ENCODE peak calls at places on chromosomes 12 and 14, in four cellular contexts. One of them, this sample, is unnamed.

GRCh38 chr14:34426313-34427295 is 35.4 kb downstream of the SPTSSA start:
- DNase-seq in sigmoid colon: no peak
- DNase-seq in ovary: no peak
- DNase-seq in CD8-positive, alpha-beta T cell: no peak
- DNase-seq in this sample: no peak

GRCh38 chr12:47576256-47576655 is 129.6 kb downstream of the RPAP3 start:
- DNase-seq in sigmoid colon: no peak
- DNase-seq in ovary: no peak
- DNase-seq in CD8-positive, alpha-beta T cell: no peak
- DNase-seq in this sample: no peak

GRCh38 chr12:48001426-48002178 is 2.7 kb downstream of the COL2A1 start:
- DNase-seq in sigmoid colon: no peak
- DNase-seq in ovary: no peak
- DNase-seq in CD8-positive, alpha-beta T cell: no peak
- DNase-seq in this sample: peak

GRCh38 chr12:131135786-131136538 is 182.3 kb downstream of the ADGRD1 start:
- DNase-seq in sigmoid colon: peak
- DNase-seq in ovary: peak
- DNase-seq in CD8-positive, alpha-beta T cell: peak
- DNase-seq in this sample: no peak

GRCh38 chr14:49640540-49641417 is 5.7 kb upstream of the DNAAF2 start:
- DNase-seq in sigmoid colon: no peak
- DNase-seq in ovary: no peak
- DNase-seq in CD8-positive, alpha-beta T cell: no peak
- DNase-seq in this sample: no peak

GRCh38 chr14:105748204-105748578 is 221.8 kb downstream of the TMEM121 start:
- DNase-seq in sigmoid colon: no peak
- DNase-seq in ovary: no peak
- DNase-seq in CD8-positive, alpha-beta T cell: no peak
- DNase-seq in this sample: no peak

GRCh38 chr14:50941151-50941550 is 3.1 kb downstream of the PYGL start:
- DNase-seq in sigmoid colon: no peak
- DNase-seq in ovary: no peak
- DNase-seq in CD8-positive, alpha-beta T cell: no peak
- DNase-seq in this sample: no peak

GRCh38 chr12:20390846-20391245 is 22.5 kb downstream of the PDE3A start:
- DNase-seq in sigmoid colon: no peak
- DNase-seq in ovary: no peak
- DNase-seq in CD8-positive, alpha-beta T cell: no peak
- DNase-seq in this sample: no peak

GRCh38 chr12:39619660-39620433 is at the start of gene ABCD2:
- DNase-seq in sigmoid colon: peak
- DNase-seq in ovary: peak
- DNase-seq in CD8-positive, alpha-beta T cell: peak
- DNase-seq in this sample: peak

GRCh38 chr12:43957732-43958131 is 121.9 kb downstream of the TMEM117 start:
- DNase-seq in sigmoid colon: no peak
- DNase-seq in ovary: no peak
- DNase-seq in CD8-positive, alpha-beta T cell: no peak
- DNase-seq in this sample: peak

GRCh38 chr14:104149278-104149595 is 10.8 kb downstream of the KIF26A start:
- DNase-seq in sigmoid colon: no peak
- DNase-seq in ovary: no peak
- DNase-seq in CD8-positive, alpha-beta T cell: no peak
- DNase-seq in this sample: no peak

GRCh38 chr14:104151028-104151385 is 12.6 kb downstream of the KIF26A start:
- DNase-seq in sigmoid colon: no peak
- DNase-seq in ovary: no peak
- DNase-seq in CD8-positive, alpha-beta T cell: no peak
- DNase-seq in this sample: no peak

GRCh38 chr14:104151546-104152245 is 13.3 kb downstream of the KIF26A start:
- DNase-seq in sigmoid colon: no peak
- DNase-seq in ovary: no peak
- DNase-seq in CD8-positive, alpha-beta T cell: no peak
- DNase-seq in this sample: no peak

GRCh38 chr14:104149617-104150141 is 11.3 kb downstream of the KIF26A start:
- DNase-seq in sigmoid colon: peak
- DNase-seq in ovary: no peak
- DNase-seq in CD8-positive, alpha-beta T cell: no peak
- DNase-seq in this sample: peak

GRCh38 chr14:104150201-104151027 is 12.0 kb downstream of the KIF26A start:
- DNase-seq in sigmoid colon: no peak
- DNase-seq in ovary: peak
- DNase-seq in CD8-positive, alpha-beta T cell: no peak
- DNase-seq in this sample: peak
- TF ChIP-seq CTCF in sigmoid colon: no peak
- TF ChIP-seq CTCF in ovary: no peak
- TF ChIP-seq CTCF in CD8-positive, alpha-beta T cell: no peak
- TF ChIP-seq CTCF in this sample: peak

GRCh38 chr12:96235497-96235826 is 41.3 kb downstream of the ELK3 start:
- DNase-seq in sigmoid colon: peak
- DNase-seq in ovary: no peak
- DNase-seq in CD8-positive, alpha-beta T cell: no peak
- DNase-seq in this sample: no peak

GRCh38 chr12:96233941-96234461 is 39.8 kb downstream of the ELK3 start:
- DNase-seq in sigmoid colon: peak
- DNase-seq in ovary: peak
- DNase-seq in CD8-positive, alpha-beta T cell: no peak
- DNase-seq in this sample: no peak

GRCh38 chr12:96233168-96233567 is 39.0 kb downstream of the ELK3 start:
- DNase-seq in sigmoid colon: peak
- DNase-seq in ovary: peak
- DNase-seq in CD8-positive, alpha-beta T cell: no peak
- DNase-seq in this sample: no peak

GRCh38 chr12:96236221-96236822 is 42.1 kb downstream of the ELK3 start:
- DNase-seq in sigmoid colon: peak
- DNase-seq in ovary: no peak
- DNase-seq in CD8-positive, alpha-beta T cell: no peak
- DNase-seq in this sample: no peak

DNA sequence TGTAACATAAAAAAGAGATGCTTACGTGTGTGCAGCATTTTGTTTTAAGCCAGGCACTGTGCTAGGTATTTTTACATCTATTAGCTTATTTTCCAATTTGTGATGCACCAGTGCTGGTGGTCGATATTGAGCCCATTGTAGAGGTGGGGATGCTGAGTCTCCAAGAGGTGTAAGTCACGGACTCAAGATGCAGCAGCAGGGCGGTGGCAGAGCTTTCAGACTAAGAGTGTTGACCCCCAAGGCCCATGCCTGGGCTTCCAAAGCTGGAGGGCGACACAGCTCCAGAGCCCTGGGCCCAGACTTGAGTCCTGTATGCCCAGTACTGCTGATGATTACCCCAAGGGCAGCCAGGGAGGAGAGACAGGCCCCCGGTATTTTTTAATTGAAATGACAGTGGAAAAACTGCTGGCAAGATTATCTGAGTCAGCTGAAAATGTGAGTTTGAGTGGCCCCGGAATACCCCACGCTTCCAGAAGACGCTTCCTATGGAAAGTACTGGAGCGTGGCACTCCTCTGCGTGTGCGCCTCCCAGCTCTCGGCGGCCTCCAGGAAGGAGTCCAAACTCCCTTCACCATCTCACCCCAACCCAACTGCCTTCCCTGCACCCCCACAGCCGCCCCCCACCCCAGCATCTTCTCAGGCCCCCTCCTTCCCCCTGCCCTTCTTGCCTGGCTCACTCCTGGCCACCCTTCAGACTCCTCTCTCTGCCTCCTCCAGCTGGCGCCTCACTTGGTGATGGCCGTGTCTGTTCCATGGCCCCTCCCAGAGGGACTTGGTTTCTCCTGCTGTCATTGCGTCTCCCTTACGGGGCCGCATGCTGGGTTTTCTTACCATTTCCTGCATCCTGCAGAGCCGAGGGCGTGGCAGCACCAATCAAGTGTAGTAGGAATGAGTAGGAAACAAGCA is 40.7 kb downstream of the ELK3 start:
- DNase-seq in sigmoid colon: peak
- DNase-seq in ovary: no peak
- DNase-seq in CD8-positive, alpha-beta T cell: no peak
- DNase-seq in this sample: no peak
- H3K27ac ChIP-seq in sigmoid colon: peak
- H3K27ac ChIP-seq in ovary: no peak
- H3K27ac ChIP-seq in CD8-positive, alpha-beta T cell: no peak
- H3K27ac ChIP-seq in this sample: no peak

DNA sequence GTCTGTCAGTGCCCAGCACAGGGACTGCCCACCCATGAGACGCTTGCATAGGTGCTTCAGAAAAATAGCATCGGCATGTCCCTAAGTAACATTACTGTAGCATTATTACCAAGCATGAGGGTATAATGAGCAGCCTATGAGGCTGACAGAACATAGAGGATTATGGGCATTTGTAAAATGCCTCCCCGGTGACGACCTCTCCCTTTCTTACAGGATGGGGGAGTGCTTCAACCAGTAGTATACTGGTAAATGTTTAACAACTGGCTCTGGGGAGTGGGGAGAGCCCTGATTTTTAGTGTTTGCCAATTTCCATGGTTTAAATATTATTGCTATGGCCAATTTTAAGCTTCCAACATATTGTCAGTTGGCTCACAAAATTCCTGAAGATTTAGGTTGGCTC is 104.5 kb downstream of the ETNK1 start:
- DNase-seq in sigmoid colon: no peak
- DNase-seq in ovary: no peak
- DNase-seq in CD8-positive, alpha-beta T cell: no peak
- DNase-seq in this sample: no peak
- H3K4me3 ChIP-seq in sigmoid colon: no peak
- H3K4me3 ChIP-seq in ovary: no peak
- H3K4me3 ChIP-seq in CD8-positive, alpha-beta T cell: no peak
- H3K4me3 ChIP-seq in this sample: no peak

GRCh38 chr12:114685320-114685781 is 1.4 kb upstream of the TBX3 start:
- DNase-seq in sigmoid colon: no peak
- DNase-seq in ovary: no peak
- DNase-seq in CD8-positive, alpha-beta T cell: no peak
- DNase-seq in this sample: no peak

GRCh38 chr12:114684870-114685273 is 897 bp upstream of the TBX3 start:
- DNase-seq in sigmoid colon: no peak
- DNase-seq in ovary: no peak
- DNase-seq in CD8-positive, alpha-beta T cell: no peak
- DNase-seq in this sample: no peak

GRCh38 chr12:114682920-114683708 is 861 bp downstream of the TBX3 start:
- DNase-seq in sigmoid colon: no peak
- DNase-seq in ovary: peak
- DNase-seq in CD8-positive, alpha-beta T cell: no peak
- DNase-seq in this sample: peak

GRCh38 chr12:114683709-114684097 is 272 bp downstream of the TBX3 start:
- DNase-seq in sigmoid colon: no peak
- DNase-seq in ovary: no peak
- DNase-seq in CD8-positive, alpha-beta T cell: no peak
- DNase-seq in this sample: no peak

DNA sequence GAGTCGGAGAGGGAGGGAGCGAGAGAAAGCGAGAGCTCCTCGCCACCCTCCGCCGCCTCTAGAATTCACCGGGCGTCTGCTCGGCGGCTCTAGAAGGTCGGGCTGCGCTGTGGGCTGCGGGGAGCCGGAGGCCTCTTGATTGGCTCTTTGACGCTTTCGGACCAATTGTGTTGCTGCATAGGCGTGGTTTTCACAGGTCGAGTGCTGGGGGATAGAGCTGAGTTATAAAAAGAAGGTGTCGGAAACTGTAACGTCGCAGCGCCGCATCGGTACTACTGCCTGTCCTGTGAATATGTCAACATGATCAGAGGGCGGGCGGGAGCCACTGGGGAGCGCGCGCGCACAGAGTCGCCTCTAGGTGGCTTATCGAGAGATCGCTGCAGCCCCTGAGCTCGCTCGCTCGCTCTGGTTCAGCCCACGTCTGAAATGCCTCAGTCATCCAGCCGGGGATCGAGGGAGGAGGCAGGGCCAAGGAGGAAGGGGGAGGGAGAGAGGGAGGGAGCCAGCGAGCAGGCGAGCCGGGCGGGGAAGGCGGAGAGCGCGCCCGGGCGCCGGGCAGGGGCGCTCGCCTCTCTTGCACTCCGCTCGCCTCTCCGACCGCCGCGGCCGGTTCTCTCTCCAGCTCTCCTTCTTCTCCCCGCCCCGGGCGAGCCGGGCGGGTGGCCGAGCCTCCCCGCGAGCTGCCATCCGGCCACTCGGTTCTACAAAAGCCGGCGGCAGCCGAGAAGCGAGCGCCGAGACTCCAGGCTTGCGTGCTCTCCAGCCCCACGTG is at the start of gene TBX3:
- DNase-seq in sigmoid colon: peak
- DNase-seq in ovary: peak
- DNase-seq in CD8-positive, alpha-beta T cell: no peak
- DNase-seq in this sample: peak
- TF ChIP-seq CTCF in sigmoid colon: peak
- TF ChIP-seq CTCF in ovary: peak
- TF ChIP-seq CTCF in CD8-positive, alpha-beta T cell: no peak
- TF ChIP-seq CTCF in this sample: peak

GRCh38 chr12:19198272-19198671 is 68.7 kb downstream of the PLEKHA5 start:
- DNase-seq in sigmoid colon: no peak
- DNase-seq in ovary: no peak
- DNase-seq in CD8-positive, alpha-beta T cell: no peak
- DNase-seq in this sample: no peak
- H3K27ac ChIP-seq in sigmoid colon: no peak
- H3K27ac ChIP-seq in ovary: no peak
- H3K27ac ChIP-seq in CD8-positive, alpha-beta T cell: no peak
- H3K27ac ChIP-seq in this sample: peak

GRCh38 chr14:86015511-86015910 is 485.6 kb downstream of the FLRT2 start:
- DNase-seq in sigmoid colon: no peak
- DNase-seq in ovary: no peak
- DNase-seq in CD8-positive, alpha-beta T cell: no peak
- DNase-seq in this sample: no peak
- H3K4me3 ChIP-seq in sigmoid colon: no peak
- H3K4me3 ChIP-seq in ovary: no peak
- H3K4me3 ChIP-seq in CD8-positive, alpha-beta T cell: no peak
- H3K4me3 ChIP-seq in this sample: no peak

DNA sequence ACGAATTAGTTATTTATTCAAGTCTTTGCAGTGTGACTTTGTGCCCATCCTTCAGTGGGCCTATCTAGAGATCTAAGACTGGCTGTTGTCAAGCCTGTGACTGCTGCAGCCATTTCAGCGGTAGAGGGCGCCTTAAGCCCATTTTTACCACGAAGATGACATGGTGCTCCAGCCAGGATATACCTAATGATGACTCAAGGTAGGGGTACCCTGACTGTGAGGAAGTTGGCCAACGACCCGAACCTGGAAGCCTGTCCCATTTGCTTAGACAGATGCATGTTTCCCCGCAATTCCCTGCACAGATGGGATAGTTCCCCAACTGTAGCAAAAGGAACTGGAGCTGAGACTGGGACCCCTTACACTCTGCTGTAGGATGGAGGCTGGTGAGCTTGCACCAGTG is 41.3 kb downstream of the RAB3IP start:
- DNase-seq in sigmoid colon: no peak
- DNase-seq in ovary: no peak
- DNase-seq in CD8-positive, alpha-beta T cell: no peak
- DNase-seq in this sample: peak
- TF ChIP-seq CTCF in sigmoid colon: no peak
- TF ChIP-seq CTCF in ovary: no peak
- TF ChIP-seq CTCF in CD8-positive, alpha-beta T cell: no peak
- TF ChIP-seq CTCF in this sample: peak